ENCODE peak calls at places on chromosomes 1 and 21, in six cellular contexts. Z is fibroblast of lung, A is GM23338, F is MM.1S, Y is GM23248, J is H1. L is an unnamed sample.

GRCh38 chr1:51063121-51063520 is 38.9 kb upstream of the C1orf185 start:
- DNase-seq in F (no peak), Z (peak; percentile 99), A (no peak), J (no peak), Y (peak; percentile 89), L (peak; percentile 69)

GRCh38 chr1:111738436-111739221 is 566 bp downstream of the INKA2 start:
- DNase-seq in A (peak; percentile 74), Z (peak; percentile 69), J (peak; percentile 84), Y (peak; percentile 80), F (peak; percentile 54), L (peak; percentile 76)

GRCh38 chr1:221449801-221450470 is 292.0 kb downstream of the DUSP10 start:
- DNase-seq in F (peak; percentile 13), Y (peak; percentile 64), Z (peak; percentile 71), A (no peak), J (no peak), L (no peak)

GRCh38 chr1:235018161-235018560 is 110.5 kb downstream of the TOMM20 start:
- DNase-seq in A (no peak), Y (peak; percentile 99), F (no peak), J (no peak), Z (peak; percentile 99), L (no peak)

GRCh38 chr1:1033009-1033587 is 13.2 kb downstream of the AGRN start:
- DNase-seq in A (peak; percentile 98), Y (peak; percentile 82), F (peak; percentile 91), Z (peak; percentile 72), J (peak; percentile 97), L (peak; percentile 80)

GRCh38 chr1:41452704-41453350 is 31.7 kb downstream of the EDN2 start:
- DNase-seq in A (no peak), F (no peak), Y (no peak), J (no peak), Z (no peak), L (no peak)

GRCh38 chr1:180228648-180229482 is 1.2 kb upstream of the LHX4 start:
- DNase-seq in J (peak; percentile 70), Z (no peak), Y (peak; percentile 40), A (peak; percentile 55), F (no peak), L (no peak)

GRCh38 chr1:3247521-3248031 is 178.6 kb downstream of the PRDM16 start:
- DNase-seq in Y (no peak), J (peak; percentile 75), Z (no peak), A (peak; percentile 77), F (no peak), L (no peak)

GRCh38 chr1:8943516-8943896 is 2.2 kb upstream of the CA6 start:
- DNase-seq in J (peak; percentile 56), Y (no peak), F (no peak), A (peak; percentile 79), Z (no peak), L (peak; percentile 24)

GRCh38 chr1:78114034-78114956 is 68.5 kb downstream of the GIPC2 start:
- DNase-seq in J (no peak), Z (peak; percentile 69), A (peak; percentile 89), F (peak; percentile 76), Y (peak; percentile 89), L (peak; percentile 93)

GRCh38 chr1:173507205-173507846 is 30.2 kb downstream of the PRDX6 start:
- DNase-seq in J (no peak), A (peak; percentile 46), Y (peak; percentile 83), F (peak; percentile 15), Z (peak; percentile 91), L (no peak)

GRCh38 chr1:167899253-167899681 is 14.7 kb downstream of the ADCY10 start:
- DNase-seq in F (no peak), Y (peak; percentile 70), A (no peak), Z (peak; percentile 66), J (no peak), L (no peak)

GRCh38 chr1:233664254-233664653 is 50.3 kb downstream of the KCNK1 start:
- DNase-seq in F (no peak), Z (no peak), J (no peak), Y (no peak), A (no peak), L (no peak)

GRCh38 chr1:3251099-3251809 is 182.3 kb downstream of the PRDM16 start:
- DNase-seq in F (no peak), J (no peak), A (no peak), Z (no peak), Y (no peak), L (no peak)

GRCh38 chr1:151799179-151800022 is 5.8 kb downstream of the LINGO4 start:
- DNase-seq in J (no peak), F (no peak), Y (peak; percentile 21), A (peak; percentile 34), Z (no peak), L (no peak)

GRCh38 chr1:47696404-47696910 is 258.6 kb downstream of the FOXD2 start:
- DNase-seq in A (no peak), J (no peak), F (no peak), Y (no peak), Z (no peak), L (peak; percentile 10)

GRCh38 chr1:165426745-165427144 is 18.2 kb downstream of the RXRG start:
- DNase-seq in F (no peak), A (no peak), Z (no peak), J (no peak), Y (no peak), L (peak; percentile 14)

GRCh38 chr1:36517019-36517387 is 34.3 kb upstream of the CSF3R start:
- DNase-seq in Y (peak; percentile 11), A (no peak), Z (no peak), F (no peak), J (no peak), L (no peak)

GRCh38 chr1:203036537-203036936 is 10.2 kb downstream of the PPFIA4 start:
- DNase-seq in Z (no peak), J (no peak), A (no peak), F (no peak), Y (no peak), L (no peak)

GRCh38 chr1:21539933-21540332 is 30.7 kb downstream of the ALPL start:
- DNase-seq in A (peak; percentile 87), Z (peak; percentile 10), Y (peak; percentile 32), F (no peak), J (peak; percentile 87), L (no peak)

GRCh38 chr1:9326596-9326995 is 33.9 kb downstream of the SPSB1 start:
- DNase-seq in J (no peak), Y (peak; percentile 79), A (no peak), F (no peak), Z (peak; percentile 91), L (no peak)

GRCh38 chr1:100736324-100736723 is 16.8 kb downstream of the VCAM1 start:
- DNase-seq in J (no peak), F (no peak), Z (peak; percentile 45), Y (peak; percentile 38), A (no peak), L (peak; percentile 81)

GRCh38 chr1:59043796-59044195 is 253.1 kb upstream of the FGGY start:
- DNase-seq in J (no peak), Z (peak; percentile 90), A (no peak), F (no peak), Y (peak; percentile 95), L (no peak)

GRCh38 chr1:183685112-183685713 is 32.1 kb upstream of the APOBEC4 start:
- DNase-seq in Z (peak; percentile 31), F (peak; percentile 82), J (no peak), A (peak; percentile 87), Y (peak; percentile 81), L (peak; percentile 63)

GRCh38 chr1:17046043-17046657 is 7.7 kb downstream of the SDHB start:
- DNase-seq in Y (peak; percentile 86), F (peak; percentile 47), J (no peak), Z (peak; percentile 64), A (peak; percentile 83), L (peak; percentile 60)

GRCh38 chr1:186152227-186152944 is 222.7 kb downstream of the TPR start:
- DNase-seq in Z (peak; percentile 83), F (no peak), A (no peak), J (no peak), Y (peak; percentile 62), L (no peak)

GRCh38 chr1:162631546-162632233 is 574 bp upstream of the DDR2 start:
- DNase-seq in Y (peak; percentile 85), A (no peak), J (no peak), F (no peak), Z (peak; percentile 56), L (peak; percentile 63)

DNA sequence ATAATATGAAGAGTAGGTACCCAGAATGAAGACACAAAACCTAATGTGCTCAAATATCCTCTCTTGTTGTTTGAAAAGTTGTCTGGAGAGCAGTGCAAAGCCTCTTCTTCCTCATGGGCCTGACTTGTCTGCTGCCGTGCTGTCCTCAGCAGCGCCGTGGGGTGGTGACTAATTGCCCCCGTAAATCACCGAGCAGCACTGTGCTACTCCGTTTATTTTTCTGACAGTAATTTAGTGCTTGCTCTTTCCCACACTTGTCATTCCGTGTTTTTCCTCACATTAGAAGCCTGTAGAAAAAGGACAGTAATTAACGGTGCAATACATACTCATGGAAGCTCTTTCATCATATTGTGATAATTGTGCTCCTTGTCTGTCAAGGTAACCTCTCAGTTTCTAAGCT is 114.8 kb upstream of the BARHL2 start:
- DNase-seq in Y (no peak), A (no peak), F (no peak), J (no peak), Z (no peak), L (no peak)
- TF ChIP-seq EZH2 in Y (no peak), A (no peak), F (no peak), J (no peak), Z (no peak), L (no peak)

GRCh38 chr1:11648732-11649158 is 5.5 kb downstream of the FBXO2 start:
- DNase-seq in J (peak; percentile 88), Z (no peak), F (no peak), A (peak; percentile 79), Y (peak; percentile 44), L (no peak)
- TF ChIP-seq EZH2 in J (no peak), Z (no peak), F (no peak), A (no peak), Y (no peak), L (no peak)

GRCh38 chr21:42779431-42779861 is 99.9 kb downstream of the WDR4 start:
- DNase-seq in A (no peak), F (no peak), Z (no peak), J (no peak), Y (no peak), L (no peak)

GRCh38 chr21:42784276-42784675 is 95.1 kb downstream of the WDR4 start:
- DNase-seq in Y (no peak), J (no peak), F (no peak), Z (no peak), A (no peak), L (no peak)

GRCh38 chr21:42782723-42783247 is 96.6 kb downstream of the WDR4 start:
- DNase-seq in J (no peak), Y (no peak), F (no peak), A (no peak), Z (no peak), L (no peak)

GRCh38 chr21:42781981-42782722 is 97.2 kb downstream of the WDR4 start:
- DNase-seq in Z (no peak), A (peak; percentile 78), F (no peak), Y (no peak), J (no peak), L (peak; percentile 13)

GRCh38 chr21:42781150-42781980 is 98.0 kb downstream of the WDR4 start:
- DNase-seq in F (no peak), Z (no peak), A (peak; percentile 63), J (peak; percentile 74), Y (peak; percentile 23), L (peak; percentile 40)
- TF ChIP-seq EZH2 in F (peak; percentile 96), Z (peak; percentile 16), A (peak; percentile 37), J (peak; percentile 13), Y (peak; percentile 56), L (peak; percentile 31)

DNA sequence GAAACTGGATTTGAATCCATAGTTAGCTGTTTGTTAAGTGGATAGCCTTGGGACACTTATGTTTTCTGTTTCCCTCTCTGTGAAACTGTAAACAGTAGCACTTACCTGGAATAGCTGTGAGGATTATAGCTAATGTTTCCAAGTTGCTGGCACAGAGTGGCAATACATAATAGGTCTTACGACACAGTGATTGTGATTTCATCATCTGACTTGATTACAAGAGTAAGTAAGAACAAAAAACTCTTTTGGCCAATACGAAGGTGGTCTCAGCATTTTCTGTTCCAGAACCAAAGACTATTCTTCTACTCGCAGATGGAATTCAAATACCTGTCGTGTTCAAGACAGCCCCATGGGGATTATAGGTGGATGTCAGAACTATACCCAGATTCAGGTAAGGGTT is 2.1 kb downstream of the C8B start:
- DNase-seq in J (no peak), A (no peak), Z (no peak), Y (peak; percentile 23), F (no peak), L (no peak)
- TF ChIP-seq EZH2 in J (no peak), A (no peak), Z (no peak), Y (no peak), F (no peak), L (no peak)

L was measured in endothelial cell of umbilical vein.